ENCODE peak calls at places on chromosomes 6 and 20, in eight cellular contexts. M is body of pancreas, K is IMR-90, U is HepG2, N is K562, Z is heart left ventricle, V is upper lobe of left lung, D is A549. G is an unnamed sample.

GRCh38 chr6:149328083-149328482 is 10.6 kb downstream of the TAB2 start:
- ATAC-seq in M (no peak), V (no peak), N (peak; percentile 17), D (no peak), K (no peak), U (no peak), Z (no peak), G (no peak)

GRCh38 chr20:58378056-58378455 is 11.0 kb upstream of the VAPB start:
- ATAC-seq in N (no peak), K (no peak), U (no peak), V (no peak), M (no peak), D (no peak), Z (no peak), G (no peak)

GRCh38 chr20:53576586-53577318 is 16.9 kb downstream of the ZNF217 start:
- ATAC-seq in U (no peak), K (no peak), D (no peak), Z (no peak), V (no peak), M (no peak), N (no peak), G (no peak)

GRCh38 chr6:63475707-63476106 is 96.6 kb upstream of the LOC128125822 start:
- ATAC-seq in D (peak; percentile 30), Z (peak; percentile 90), K (no peak), V (no peak), U (peak; percentile 74), N (no peak), M (no peak), G (no peak)

GRCh38 chr6:148367418-148368024 is 24.9 kb downstream of the SASH1 start:
- ATAC-seq in V (peak; percentile 57), Z (peak; percentile 77), K (peak; percentile 85), N (no peak), D (no peak), U (no peak), M (peak; percentile 57), G (peak; percentile 85)

GRCh38 chr6:5761370-5761769 is 245.4 kb downstream of the NRN1 start:
- ATAC-seq in D (no peak), Z (no peak), V (no peak), M (no peak), U (no peak), N (no peak), K (no peak), G (no peak)

GRCh38 chr6:141758430-141758829 is 374.3 kb upstream of the GJE1 start:
- ATAC-seq in Z (no peak), M (no peak), V (no peak), U (no peak), K (no peak), D (no peak), N (no peak), G (no peak)

GRCh38 chr6:157811476-157812173 is 11.4 kb upstream of the SNX9 start:
- ATAC-seq in K (no peak), D (no peak), V (no peak), N (peak; percentile 77), Z (no peak), U (no peak), M (no peak), G (no peak)

GRCh38 chr6:159110013-159110412 is 59.2 kb upstream of the FNDC1 start:
- ATAC-seq in D (peak; percentile 67), V (peak; percentile 48), Z (no peak), U (peak; percentile 50), N (peak; percentile 74), K (peak; percentile 72), M (no peak), G (no peak)

GRCh38 chr6:101986476-101986875 is 593.0 kb downstream of the GRIK2 start:
- ATAC-seq in K (no peak), N (no peak), Z (no peak), V (no peak), D (no peak), M (no peak), U (no peak), G (no peak)

GRCh38 chr20:57266251-57267157 is at the start of gene BMP7:
- ATAC-seq in K (no peak), Z (peak; percentile 36), D (peak; percentile 49), V (peak; percentile 62), M (no peak), U (peak; percentile 11), N (no peak), G (no peak)

GRCh38 chr20:4978050-4978918 is 23.0 kb downstream of the SLC23A2 start:
- ATAC-seq in U (peak; percentile 72), N (no peak), K (no peak), M (no peak), D (peak; percentile 77), Z (peak; percentile 47), V (no peak), G (no peak)

GRCh38 chr20:38165089-38165965 is at the start of gene TGM2:
- ATAC-seq in Z (peak; percentile 82), D (peak; percentile 68), M (peak; percentile 92), K (peak; percentile 79), U (peak; percentile 90), V (peak; percentile 79), N (peak; percentile 96), G (peak; percentile 78)

GRCh38 chr6:127279815-127280214 is 13.2 kb downstream of the RNF146 start:
- ATAC-seq in M (no peak), K (no peak), V (no peak), N (no peak), D (no peak), U (no peak), Z (no peak), G (no peak)

GRCh38 chr6:108518714-108519576 is 41.8 kb upstream of the FOXO3 start:
- ATAC-seq in U (peak; percentile 75), M (no peak), Z (no peak), K (peak; percentile 70), V (no peak), N (peak; percentile 72), D (peak; percentile 54), G (no peak)

GRCh38 chr6:89360415-89360999 is 8.0 kb upstream of the UBE2J1 start:
- ATAC-seq in Z (no peak), V (no peak), D (no peak), U (no peak), N (no peak), M (no peak), K (peak; percentile 74), G (no peak)

GRCh38 chr6:85168146-85168545 is 281.7 kb upstream of the NT5E start:
- ATAC-seq in V (no peak), U (no peak), K (no peak), N (no peak), D (no peak), Z (no peak), M (no peak), G (no peak)

GRCh38 chr6:5287205-5287965 is 26.1 kb downstream of the FARS2 start:
- ATAC-seq in D (no peak), U (no peak), M (peak; percentile 18), K (peak; percentile 98), N (peak; percentile 16), Z (peak; percentile 83), V (peak; percentile 68), G (peak; percentile 76)

GRCh38 chr6:8155259-8156012 is 53.1 kb upstream of the EEF1E1 start:
- ATAC-seq in M (no peak), D (no peak), U (no peak), Z (no peak), V (no peak), K (no peak), N (no peak), G (no peak)

GRCh38 chr20:16551601-16552419 is 21.4 kb downstream of the KIF16B start:
- ATAC-seq in N (no peak), U (no peak), K (peak; percentile 17), Z (no peak), M (no peak), V (no peak), D (no peak), G (no peak)

GRCh38 chr20:16553161-16553560 is 20.1 kb downstream of the KIF16B start:
- ATAC-seq in Z (no peak), N (no peak), V (no peak), U (no peak), K (no peak), D (no peak), M (no peak), G (no peak)

GRCh38 chr20:16544949-16545348 is 28.3 kb downstream of the KIF16B start:
- ATAC-seq in Z (no peak), D (no peak), V (no peak), U (no peak), N (no peak), K (no peak), M (no peak), G (no peak)

GRCh38 chr20:16553684-16554083 is 19.6 kb downstream of the KIF16B start:
- ATAC-seq in M (no peak), N (no peak), Z (no peak), U (peak; percentile 64), D (no peak), V (no peak), K (no peak), G (no peak)

GRCh38 chr20:16548073-16548672 is 25.1 kb downstream of the KIF16B start:
- ATAC-seq in V (no peak), Z (no peak), N (peak; percentile 93), D (no peak), K (no peak), U (no peak), M (no peak), G (no peak)
- H3K4me1 ChIP-seq in V (no peaks in the 10 kb centered on the region), Z (no peaks in the 10 kb centered on the region), N (no peaks in the 10 kb centered on the region), D (peaks cover 2% of the 10 kb centered on the region), K (peaks cover 2% of the 10 kb centered on the region), U (no peaks in the 10 kb centered on the region), M (no peaks in the 10 kb centered on the region), G (no peaks in the 10 kb centered on the region)

GRCh38 chr6:44245912-44246662 is 814 bp upstream of the HSP90AB1 start:
- ATAC-seq in K (peak; percentile 83), U (peak; percentile 78), N (peak; percentile 81), V (peak; percentile 92), D (peak; percentile 63), M (peak; percentile 70), Z (peak; percentile 82), G (peak; percentile 77)
- TF ChIP-seq POLR2A in K (no peak), U (no peak), N (no peak), V (peak; percentile 19), D (peak; percentile 46), M (peak; percentile 12), Z (no peak), G (no peak)

GRCh38 chr20:26169506-26169905 is 472.9 kb upstream of the ZNF337 start:
- ATAC-seq in U (no peak), V (no peak), K (no peak), D (no peak), Z (no peak), N (no peak), M (no peak), G (no peak)
- H3K27ac ChIP-seq in U (no peak overlapping the region), V (no peak overlapping the region), K (no peak overlapping the region), D (no peak overlapping the region), Z (no peak overlapping the region), N (no peak overlapping the region), M (no peak overlapping the region), G (no peak overlapping the region)

GRCh38 chr6:41707565-41708200 is 27.7 kb downstream of the TFEB start:
- ATAC-seq in V (peak; percentile 44), M (no peak), U (no peak), K (no peak), Z (no peak), N (no peak), D (no peak), G (no peak)
- H3K4me1 ChIP-seq in V (peaks cover 53% of the 10 kb centered on the region), M (peaks cover 23% of the 10 kb centered on the region), U (peaks cover 18% of the 10 kb centered on the region), K (peaks cover 15% of the 10 kb centered on the region), Z (peaks cover 76% of the 10 kb centered on the region), N (peaks cover 14% of the 10 kb centered on the region), D (peaks cover 47% of the 10 kb centered on the region), G (no peaks in the 10 kb centered on the region)

GRCh38 chr20:44976698-44977097 is 10.4 kb downstream of the STK4 start:
- ATAC-seq in D (no peak), K (no peak), V (no peak), M (no peak), Z (no peak), U (no peak), N (no peak), G (no peak)
- TF ChIP-seq POLR2A in D (no peak), K (no peak), V (no peak), M (no peak), Z (no peak), U (no peak), N (no peak), G (no peak)

GRCh38 chr6:38143191-38144154 is 323.9 kb downstream of the ZFAND3 start:
- ATAC-seq in U (no peak), M (no peak), V (no peak), K (no peak), D (no peak), Z (peak; percentile 47), N (no peak), G (no peak)
- H3K27ac ChIP-seq in U (no peak overlapping the region), M (no peak overlapping the region), V (no peak overlapping the region), K (no peak overlapping the region), D (no peak overlapping the region), Z (no peak overlapping the region), N (no peak overlapping the region), G (no peak overlapping the region)

G was measured in gastroesophageal sphincter.